ENCODE peak calls at places on chromosomes 16 and 17, in four cellular contexts. A is WTC11, S is K562, J is GM12878. T is an unnamed sample.

GRCh38 chr17:65222216-65222738 is 85.1 kb downstream of the RGS9 start:
- DNase-seq in A (no peak), S (no peak), J (no peak), T (no peak)

GRCh38 chr16:22018559-22018958 is 10.6 kb downstream of the MOSMO start:
- DNase-seq in A (no peak), S (no peak), J (no peak), T (no peak)

GRCh38 chr16:81574168-81574567 is 129.6 kb downstream of the CMIP start:
- DNase-seq in A (no peak), S (no peak), J (no peak), T (no peak)

GRCh38 chr16:31354394-31355291 is at the start of gene ITGAX:
- DNase-seq in A (no peak), S (peak; percentile 77), J (peak; percentile 70), T (no peak)

GRCh38 chr16:77683845-77684526 is 38.3 kb upstream of the NUDT7 start:
- DNase-seq in A (no peak), S (no peak), J (no peak), T (no peak)

GRCh38 chr16:61957075-61957474 is 79.2 kb downstream of the CDH8 start:
- DNase-seq in A (no peak), S (no peak), J (no peak), T (no peak)

GRCh38 chr16:1029259-1029545 is 43.3 kb upstream of the SSTR5 start:
- DNase-seq in A (no peak), S (no peak), J (no peak), T (no peak)

GRCh38 chr16:15607700-15608396 is 35.1 kb downstream of the MARF1 start:
- DNase-seq in A (no peak), S (no peak), J (no peak), T (peak; percentile 67)

GRCh38 chr16:84775262-84775810 is 44.4 kb upstream of the CRISPLD2 start:
- DNase-seq in A (no peak), S (no peak), J (no peak), T (no peak)

GRCh38 chr17:66373944-66374817 is 71.8 kb downstream of the PRKCA start:
- DNase-seq in A (no peak), S (peak; percentile 54), J (no peak), T (no peak)

GRCh38 chr17:32259596-32259995 is 6.0 kb upstream of the RHBDL3 start:
- DNase-seq in A (no peak), S (no peak), J (no peak), T (no peak)

GRCh38 chr17:17866425-17866824 is 29.6 kb upstream of the SREBF1 start:
- DNase-seq in A (no peak), S (no peak), J (no peak), T (no peak)

GRCh38 chr17:79657861-79658810 is 47.3 kb upstream of the RBFOX3 start:
- DNase-seq in A (no peak), S (no peak), J (no peak), T (no peak)

GRCh38 chr17:57125866-57126265 is 40.8 kb downstream of the AKAP1 start:
- DNase-seq in A (no peak), S (no peak), J (no peak), T (no peak)

GRCh38 chr17:81221842-81222619 is 734 bp downstream of the CEP131 start:
- DNase-seq in A (no peak), S (no peak), J (no peak), T (no peak)

GRCh38 chr17:39667262-39668140 is 752 bp upstream of the PNMT start:
- DNase-seq in A (peak; percentile 25), S (peak; percentile 92), J (no peak), T (no peak)

GRCh38 chr16:79261461-79261860 is 339.1 kb downstream of the MAF start:
- DNase-seq in A (peak; percentile 73), S (peak; percentile 45), J (no peak), T (peak; percentile 21)

GRCh38 chr17:80025140-80025539 is 10.5 kb downstream of the TBC1D16 start:
- DNase-seq in A (peak; percentile 45), S (no peak), J (no peak), T (no peak)

GRCh38 chr16:55569025-55569424 is 2.5 kb downstream of the CAPNS2 start:
- DNase-seq in A (no peak), S (no peak), J (no peak), T (no peak)

GRCh38 chr17:50501906-50502642 is 6.2 kb upstream of the MYCBPAP start:
- DNase-seq in A (no peak), S (no peak), J (no peak), T (no peak)

GRCh38 chr16:48435906-48436305 is 50.7 kb upstream of the SIAH1 start:
- DNase-seq in A (no peak), S (no peak), J (no peak), T (no peak)

GRCh38 chr16:67995423-67995822 is 3.9 kb downstream of the DPEP2 start:
- DNase-seq in A (no peak), S (peak; percentile 43), J (no peak), T (no peak)

GRCh38 chr17:63785556-63785955 is 11.6 kb downstream of the DDX42 start:
- DNase-seq in A (no peak), S (no peak), J (no peak), T (no peak)

GRCh38 chr16:90019543-90020259 is 445 bp upstream of the DBNDD1 start:
- DNase-seq in A (peak; percentile 70), S (peak; percentile 71), J (no peak), T (peak; percentile 67)

GRCh38 chr16:72876221-72876620 is 171.7 kb downstream of the ZFHX3 start:
- DNase-seq in A (no peak), S (no peak), J (peak; percentile 1), T (no peak)

GRCh38 chr16:66296591-66296990 is 69.9 kb upstream of the CDH5 start:
- DNase-seq in A (no peak), S (no peak), J (no peak), T (no peak)

GRCh38 chr17:51154176-51154575 is 817 bp downstream of the NME1 start:
- DNase-seq in A (no peak), S (peak; percentile 52), J (no peak), T (no peak)

GRCh38 chr17:42883802-42884553 is 16.6 kb upstream of the G6PC1 start:
- DNase-seq in A (no peak), S (no peak), J (no peak), T (no peak)

GRCh38 chr16:66551362-66551761 is 1.0 kb upstream of the CKLF start:
- DNase-seq in A (peak; percentile 46), S (peak; percentile 84), J (peak; percentile 11), T (peak; percentile 78)

GRCh38 chr16:228151-228855 is 946 bp downstream of the LUC7L start:
- DNase-seq in A (no peak), S (peak; percentile 45), J (no peak), T (peak; percentile 10)

GRCh38 chr16:49081556-49081955 is 200.1 kb downstream of the CBLN1 start:
- DNase-seq in A (no peak), S (no peak), J (no peak), T (no peak)

GRCh38 chr17:44002141-44002848 is 2.1 kb upstream of the NAGS start:
- DNase-seq in A (no peak), S (no peak), J (no peak), T (peak; percentile 80)

GRCh38 chr17:42814633-42815399 is 9.3 kb downstream of the BECN1 start:
- DNase-seq in A (no peak), S (no peak), J (no peak), T (no peak)

GRCh38 chr16:24685539-24686432 is 43.7 kb upstream of the TNRC6A start:
- DNase-seq in A (peak; percentile 47), S (no peak), J (no peak), T (peak; percentile 85)

GRCh38 chr17:27559506-27559931 is 71.5 kb upstream of the LGALS9 start:
- DNase-seq in A (no peak), S (no peak), J (no peak), T (peak; percentile 62)

GRCh38 chr17:30225919-30226553 is 9.5 kb downstream of the SLC6A4 start:
- DNase-seq in A (no peak), S (no peak), J (no peak), T (peak; percentile 96)

GRCh38 chr17:73838815-73839214 is 194.6 kb upstream of the SDK2 start:
- DNase-seq in A (no peak), S (no peak), J (no peak), T (no peak)

GRCh38 chr17:64107517-64108235 is 22.3 kb downstream of the ERN1 start:
- DNase-seq in A (no peak), S (no peak), J (no peak), T (peak; percentile 35)

GRCh38 chr17:5585814-5586558 is 1.7 kb upstream of the NLRP1 start:
- DNase-seq in A (no peak), S (no peak), J (peak; percentile 51), T (no peak)

GRCh38 chr16:87789437-87790277 is 23.9 kb upstream of the KLHDC4 start:
- DNase-seq in A (no peak), S (no peak), J (no peak), T (peak; percentile 95)

GRCh38 chr17:12667299-12667958 is 1.7 kb downstream of the MYOCD start:
- DNase-seq in A (peak; percentile 42), S (peak; percentile 34), J (no peak), T (peak; percentile 62)
- TF ChIP-seq CTCF in A (peak; percentile 23), S (peak; percentile 32), J (peak; percentile 32), T (peak; percentile 66)

DNA sequence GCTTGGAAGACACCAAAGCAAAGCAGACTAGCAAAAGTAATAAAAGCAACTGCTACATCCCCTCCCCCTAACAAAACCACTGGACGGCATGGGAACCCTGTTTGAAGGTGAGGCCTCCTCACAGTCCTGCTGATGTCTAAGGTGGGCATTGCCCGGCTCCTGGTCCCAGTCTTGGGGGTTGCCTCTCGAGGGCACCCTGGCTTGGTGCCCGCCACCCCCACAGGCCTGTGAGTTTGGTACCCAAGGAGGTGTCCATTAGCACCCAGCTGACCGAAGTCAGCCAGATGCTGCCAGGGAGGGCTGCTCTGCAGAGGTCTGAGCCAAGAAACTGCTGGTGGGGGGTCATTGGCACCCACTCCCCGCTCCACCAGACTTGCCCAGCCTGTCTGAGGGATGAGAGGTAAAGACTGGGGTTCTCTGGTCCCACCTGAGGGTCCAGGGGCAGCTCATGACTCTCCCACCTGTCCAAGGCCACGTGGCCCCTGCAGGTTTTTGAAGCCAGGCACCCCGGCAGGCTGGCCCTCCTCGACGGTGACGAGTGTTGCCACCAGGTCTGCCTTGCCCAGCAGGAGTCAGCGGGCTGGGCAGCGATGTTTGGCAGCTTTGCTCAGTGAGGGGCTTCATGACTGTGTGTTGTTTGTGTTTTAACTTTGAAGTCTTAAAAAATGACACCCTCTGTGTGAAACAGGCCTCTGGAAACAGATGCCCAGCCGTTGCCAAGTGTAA is 18.5 kb downstream of the LRRC75A start:
- DNase-seq in A (no peak), S (no peak), J (no peak), T (no peak)
- TF ChIP-seq ESRRA in A (no peak), S (no peak), J (no peak), T (no peak)

GRCh38 chr16:26987631-26988030 is 79.1 kb upstream of the C16orf82 start:
- DNase-seq in A (no peak), S (no peak), J (no peak), T (no peak)

GRCh38 chr16:26985100-26986065 is 81.3 kb upstream of the C16orf82 start:
- DNase-seq in A (peak; percentile 37), S (peak; percentile 6), J (no peak), T (no peak)

GRCh38 chr16:26983426-26983825 is 83.3 kb upstream of the C16orf82 start:
- DNase-seq in A (no peak), S (no peak), J (no peak), T (no peak)

GRCh38 chr16:26981266-26981938 is 85.3 kb upstream of the C16orf82 start:
- DNase-seq in A (no peak), S (no peak), J (no peak), T (no peak)

GRCh38 chr16:26982422-26982821 is 84.3 kb upstream of the C16orf82 start:
- DNase-seq in A (no peak), S (no peak), J (no peak), T (no peak)
- TF ChIP-seq CTCF in A (no peak), S (no peak), J (no peak), T (no peak)

GRCh38 chr16:69187387-69187890 is 475 bp downstream of the SNTB2 start:
- DNase-seq in A (peak; percentile 41), S (peak; percentile 45), J (no peak), T (no peak)
- TF ChIP-seq ESRRA in A (peak; percentile 13), S (no peak), J (no peak), T (no peak)